ENCODE peak calls at places on chromosomes 7 and 10, in ten cellular contexts. E is BJ; F is esophagus squamous epithelium; J is ovary; L is CD8-positive, alpha-beta T cell; U is PC-9; T is GM06990; Z is mammary epithelial cell; N is kidney; D is body of pancreas. V is an unnamed sample.

GRCh38 chr7:116591202-116592040 is 66.6 kb downstream of the CAV1 start:
- DNase-seq in E (no peak), F (no peak), J (no peak), L (no peak), U (no peak), T (no peak), Z (peak), N (no peak), D (no peak), V (peak)

GRCh38 chr10:79248341-79248931 is 98.8 kb upstream of the PPIF start:
- DNase-seq in E (no peak), F (no peak), J (no peak), L (no peak), U (no peak), T (peak), Z (no peak), N (no peak), D (peak), V (peak)

GRCh38 chr7:29106128-29106988 is 40.0 kb downstream of the CPVL start:
- DNase-seq in E (no peak), F (no peak), J (no peak), L (no peak), U (peak), T (peak), Z (peak), N (no peak), D (peak), V (peak)

GRCh38 chr10:94324609-94325233 is 38.0 kb downstream of the NOC3L start:
- DNase-seq in E (no peak), F (no peak), J (no peak), L (no peak), U (no peak), T (no peak), Z (peak), N (no peak), D (no peak), V (no peak)

GRCh38 chr10:122236690-122237306 is 34.3 kb upstream of the BTBD16 start:
- DNase-seq in E (no peak), F (no peak), J (no peak), L (no peak), U (no peak), T (no peak), Z (peak), N (no peak), D (no peak), V (no peak)

GRCh38 chr10:13827418-13827817 is 240.7 kb downstream of the PRPF18 start:
- DNase-seq in E (no peak), F (no peak), J (no peak), L (no peak), U (no peak), T (no peak), Z (no peak), N (no peak), D (no peak), V (no peak)

GRCh38 chr7:40015790-40016296 is 65.8 kb downstream of the CDK13 start:
- DNase-seq in E (no peak), F (no peak), J (peak), L (no peak), U (no peak), T (peak), Z (peak), N (no peak), D (peak), V (peak)

GRCh38 chr7:148964510-148965267 is 63.6 kb downstream of the PDIA4 start:
- DNase-seq in E (no peak), F (no peak), J (no peak), L (no peak), U (peak), T (no peak), Z (no peak), N (no peak), D (no peak), V (no peak)

GRCh38 chr7:33854951-33855350 is 50.4 kb upstream of the BMPER start:
- DNase-seq in E (peak), F (no peak), J (no peak), L (no peak), U (no peak), T (no peak), Z (peak), N (no peak), D (no peak), V (no peak)

GRCh38 chr10:9268176-9268575 is 1213.7 kb downstream of the GATA3 start:
- DNase-seq in E (no peak), F (no peak), J (no peak), L (no peak), U (no peak), T (no peak), Z (no peak), N (no peak), D (no peak), V (no peak)

GRCh38 chr7:134593530-134594392 is 44.9 kb downstream of the AKR1B15 start:
- DNase-seq in E (peak), F (no peak), J (peak), L (no peak), U (peak), T (no peak), Z (peak), N (peak), D (peak), V (no peak)

GRCh38 chr7:157016352-157017041 is 6.0 kb upstream of the MNX1 start:
- DNase-seq in E (no peak), F (no peak), J (no peak), L (no peak), U (no peak), T (peak), Z (no peak), N (peak), D (peak), V (peak)

GRCh38 chr10:89207801-89208551 is 859 bp upstream of the CH25H start:
- DNase-seq in E (no peak), F (no peak), J (peak), L (no peak), U (peak), T (peak), Z (no peak), N (peak), D (peak), V (peak)

GRCh38 chr10:118674226-118674919 is 78.9 kb upstream of the PRLHR start:
- DNase-seq in E (no peak), F (no peak), J (no peak), L (no peak), U (no peak), T (no peak), Z (no peak), N (no peak), D (no peak), V (no peak)

GRCh38 chr10:120917521-120918250 is 66.5 kb downstream of the WDR11 start:
- DNase-seq in E (no peak), F (no peak), J (no peak), L (no peak), U (no peak), T (no peak), Z (peak), N (no peak), D (peak), V (no peak)

GRCh38 chr7:103100348-103100747 is 25.4 kb downstream of the ARMC10 start:
- DNase-seq in E (no peak), F (no peak), J (no peak), L (no peak), U (no peak), T (no peak), Z (no peak), N (no peak), D (no peak), V (no peak)

GRCh38 chr7:45183711-45184210 is 26.2 kb downstream of the RAMP3 start:
- DNase-seq in E (no peak), F (no peak), J (no peak), L (no peak), U (no peak), T (no peak), Z (no peak), N (peak), D (no peak), V (no peak)

GRCh38 chr7:94289071-94289470 is 105.6 kb upstream of the COL1A2 start:
- DNase-seq in E (no peak), F (no peak), J (peak), L (no peak), U (peak), T (no peak), Z (peak), N (no peak), D (peak), V (peak)

GRCh38 chr7:75968561-75969001 is 25.8 kb downstream of the TMEM120A start:
- DNase-seq in E (no peak), F (no peak), J (peak), L (no peak), U (no peak), T (no peak), Z (no peak), N (no peak), D (no peak), V (no peak)

GRCh38 chr10:63699785-63700184 is 178.6 kb downstream of the REEP3 start:
- DNase-seq in E (no peak), F (no peak), J (peak), L (no peak), U (no peak), T (no peak), Z (peak), N (peak), D (peak), V (no peak)

GRCh38 chr10:63331586-63331985 is 134.2 kb downstream of the JMJD1C start:
- DNase-seq in E (no peak), F (no peak), J (no peak), L (no peak), U (no peak), T (no peak), Z (no peak), N (no peak), D (no peak), V (no peak)

GRCh38 chr7:130273081-130273699 is 6.5 kb downstream of the CPA2 start:
- DNase-seq in E (no peak), F (no peak), J (peak), L (no peak), U (no peak), T (no peak), Z (peak), N (no peak), D (peak), V (no peak)

GRCh38 chr10:60549686-60550085 is 160.0 kb upstream of the ANK3 start:
- DNase-seq in E (no peak), F (no peak), J (no peak), L (no peak), U (no peak), T (no peak), Z (peak), N (no peak), D (no peak), V (peak)

GRCh38 chr10:94859086-94859485 is 79.4 kb upstream of the CYP2C9 start:
- DNase-seq in E (no peak), F (no peak), J (no peak), L (no peak), U (no peak), T (no peak), Z (peak), N (no peak), D (no peak), V (no peak)

GRCh38 chr10:103021897-103022286 is 103.8 kb downstream of the CNNM2 start:
- DNase-seq in E (no peak), F (no peak), J (no peak), L (no peak), U (no peak), T (no peak), Z (peak), N (no peak), D (peak), V (no peak)

GRCh38 chr7:26504417-26504816 is 212.8 kb downstream of the SNX10 start:
- DNase-seq in E (no peak), F (no peak), J (no peak), L (no peak), U (no peak), T (no peak), Z (no peak), N (no peak), D (no peak), V (no peak)

GRCh38 chr10:36381748-36382147 is 739.7 kb upstream of the FZD8 start:
- DNase-seq in E (no peak), F (no peak), J (no peak), L (no peak), U (no peak), T (no peak), Z (no peak), N (no peak), D (no peak), V (no peak)

GRCh38 chr10:75407296-75407715 is 5.7 kb upstream of the ZNF503 start:
- DNase-seq in E (no peak), F (no peak), J (peak), L (no peak), U (no peak), T (no peak), Z (peak), N (peak), D (peak), V (no peak)

GRCh38 chr7:138663741-138664710 is 37.1 kb downstream of the SVOPL start:
- DNase-seq in E (no peak), F (no peak), J (peak), L (no peak), U (peak), T (no peak), Z (no peak), N (peak), D (no peak), V (no peak)

GRCh38 chr7:104664648-104665047 is 336.2 kb downstream of the LHFPL3 start:
- DNase-seq in E (no peak), F (no peak), J (no peak), L (no peak), U (no peak), T (no peak), Z (no peak), N (no peak), D (no peak), V (no peak)

GRCh38 chr10:48767752-48768450 is 83.2 kb downstream of the WDFY4 start:
- DNase-seq in E (no peak), F (no peak), J (no peak), L (no peak), U (no peak), T (no peak), Z (no peak), N (no peak), D (no peak), V (no peak)

GRCh38 chr10:101828734-101829551 is 10.7 kb upstream of the OGA start:
- DNase-seq in E (no peak), F (no peak), J (peak), L (no peak), U (no peak), T (no peak), Z (no peak), N (peak), D (peak), V (no peak)

DNA sequence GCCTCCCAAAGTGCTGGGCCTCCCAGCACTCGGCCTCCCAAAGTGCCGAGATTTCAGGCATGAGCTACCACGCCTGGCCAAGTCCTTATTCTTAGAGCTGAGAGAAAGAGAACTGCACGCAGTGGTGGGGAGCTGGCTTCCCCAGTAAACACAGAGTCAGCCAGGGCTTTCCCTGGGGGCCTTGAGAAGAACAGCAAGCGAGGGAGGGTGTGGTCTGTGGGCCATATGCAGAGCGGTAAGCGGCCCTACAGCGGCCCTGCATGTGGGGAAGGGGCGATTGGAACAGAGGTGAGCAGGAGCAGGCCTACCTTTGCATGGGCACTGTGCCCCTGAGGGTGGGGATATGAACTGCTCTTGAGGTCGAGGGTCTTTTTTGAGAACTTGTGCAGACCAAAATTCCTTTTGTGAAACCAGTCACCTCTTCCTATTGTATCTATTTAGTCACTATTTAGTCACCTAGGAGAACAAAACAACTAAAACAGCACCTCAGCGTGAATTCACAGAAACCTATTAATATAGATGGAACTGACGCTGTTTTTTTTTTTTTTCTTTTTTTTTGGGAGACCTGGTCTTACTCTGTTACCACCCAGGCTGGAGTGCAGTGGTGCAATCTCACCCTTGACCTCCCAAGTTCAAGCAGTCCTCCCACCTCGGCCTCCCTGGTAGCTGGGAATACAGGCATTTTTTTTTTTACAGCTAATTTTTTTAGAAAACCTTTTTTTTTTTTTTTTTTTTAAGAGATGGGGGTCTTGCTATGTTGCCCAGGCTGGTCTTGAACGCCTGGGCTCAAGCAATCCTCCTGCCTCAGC is 36.9 kb upstream of the SH2D4B start:
- DNase-seq in E (no peak), F (no peak), J (no peak), L (no peak), U (peak), T (peak), Z (no peak), N (no peak), D (peak), V (peak)
- H3K4me3 ChIP-seq in E (no peak), F (no peak), J (no peak), L (no peak), U (peak), T (no peak), Z (no peak), N (no peak), D (no peak), V (no peak)

GRCh38 chr7:137489880-137490279 is 146.3 kb upstream of the PTN start:
- DNase-seq in E (no peak), F (no peak), J (no peak), L (no peak), U (no peak), T (no peak), Z (no peak), N (no peak), D (no peak), V (no peak)

GRCh38 chr7:137492889-137493288 is 149.4 kb upstream of the PTN start:
- DNase-seq in E (no peak), F (no peak), J (no peak), L (no peak), U (no peak), T (no peak), Z (no peak), N (peak), D (no peak), V (no peak)

GRCh38 chr7:137485818-137486217 is 142.3 kb upstream of the PTN start:
- DNase-seq in E (no peak), F (no peak), J (no peak), L (no peak), U (no peak), T (no peak), Z (no peak), N (no peak), D (no peak), V (no peak)

GRCh38 chr7:137484326-137484725 is 140.8 kb upstream of the PTN start:
- DNase-seq in E (no peak), F (no peak), J (no peak), L (no peak), U (no peak), T (no peak), Z (no peak), N (no peak), D (no peak), V (no peak)

GRCh38 chr7:137488038-137488437 is 144.5 kb upstream of the PTN start:
- DNase-seq in E (no peak), F (no peak), J (no peak), L (no peak), U (no peak), T (no peak), Z (no peak), N (no peak), D (no peak), V (no peak)
- TF ChIP-seq CTCF in E (no peak), F (no peak), J (no peak), L (no peak), U (no peak), T (no peak), Z (no peak), N (no peak), D (no peak), V (no peak)

DNA sequence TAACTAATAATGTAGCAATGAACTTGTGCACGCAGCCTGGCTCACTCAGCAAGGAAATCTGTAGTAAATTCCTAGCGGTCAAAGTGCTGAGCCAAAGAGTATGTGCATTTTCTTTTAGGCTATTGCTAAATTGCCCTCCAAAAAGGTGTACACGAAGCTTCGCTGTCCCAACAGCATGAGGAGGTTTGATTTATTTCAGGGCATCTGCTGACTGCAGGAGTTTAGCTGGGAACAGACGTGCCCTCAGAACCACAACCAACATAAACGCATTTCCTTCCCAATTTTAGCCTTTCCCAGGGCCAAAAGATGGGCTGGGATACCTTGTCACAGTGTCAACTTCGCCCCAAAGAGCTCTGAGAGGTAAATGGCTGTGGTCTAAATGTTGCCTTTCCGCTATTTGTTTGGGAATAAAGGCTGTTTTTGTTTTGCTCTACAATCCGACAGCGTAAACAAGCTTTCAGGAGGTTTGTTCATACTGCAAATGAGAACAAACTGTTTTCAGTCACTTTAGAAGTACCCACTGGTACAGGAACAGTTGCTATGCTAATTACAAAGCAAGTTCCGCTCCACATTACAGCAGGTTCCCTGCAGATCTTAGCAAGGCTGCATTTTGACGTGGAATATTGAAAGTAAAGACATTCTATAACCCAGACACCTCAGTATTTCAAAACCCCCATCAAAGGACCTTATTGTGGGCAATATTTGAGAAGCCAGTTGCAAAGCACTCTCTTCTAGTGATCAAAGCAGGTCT is 16.7 kb downstream of the VSIR start:
- DNase-seq in E (peak), F (no peak), J (no peak), L (no peak), U (no peak), T (no peak), Z (no peak), N (no peak), D (peak), V (no peak)
- H3K4me3 ChIP-seq in E (no peak), F (no peak), J (no peak), L (peak), U (no peak), T (no peak), Z (no peak), N (no peak), D (no peak), V (no peak)

GRCh38 chr7:91957823-91958222 is 17.2 kb downstream of the AKAP9 start:
- DNase-seq in E (no peak), F (no peak), J (no peak), L (no peak), U (no peak), T (no peak), Z (no peak), N (no peak), D (no peak), V (no peak)

GRCh38 chr7:91949221-91950009 is 8.8 kb downstream of the AKAP9 start:
- DNase-seq in E (no peak), F (no peak), J (no peak), L (no peak), U (no peak), T (no peak), Z (peak), N (no peak), D (no peak), V (peak)

GRCh38 chr7:91959023-91959422 is 18.4 kb downstream of the AKAP9 start:
- DNase-seq in E (no peak), F (no peak), J (no peak), L (no peak), U (no peak), T (no peak), Z (no peak), N (no peak), D (no peak), V (no peak)

GRCh38 chr7:91957236-91957635 is 16.6 kb downstream of the AKAP9 start:
- DNase-seq in E (no peak), F (no peak), J (no peak), L (no peak), U (no peak), T (no peak), Z (no peak), N (no peak), D (no peak), V (no peak)

GRCh38 chr7:91953618-91954017 is 13.0 kb downstream of the AKAP9 start:
- DNase-seq in E (no peak), F (no peak), J (no peak), L (no peak), U (no peak), T (no peak), Z (peak), N (no peak), D (no peak), V (peak)
- TF ChIP-seq CTCF in E (peak), F (peak), J (no peak), L (no peak), U (peak), T (peak), Z (peak), N (no peak), D (no peak), V (peak)

DNA sequence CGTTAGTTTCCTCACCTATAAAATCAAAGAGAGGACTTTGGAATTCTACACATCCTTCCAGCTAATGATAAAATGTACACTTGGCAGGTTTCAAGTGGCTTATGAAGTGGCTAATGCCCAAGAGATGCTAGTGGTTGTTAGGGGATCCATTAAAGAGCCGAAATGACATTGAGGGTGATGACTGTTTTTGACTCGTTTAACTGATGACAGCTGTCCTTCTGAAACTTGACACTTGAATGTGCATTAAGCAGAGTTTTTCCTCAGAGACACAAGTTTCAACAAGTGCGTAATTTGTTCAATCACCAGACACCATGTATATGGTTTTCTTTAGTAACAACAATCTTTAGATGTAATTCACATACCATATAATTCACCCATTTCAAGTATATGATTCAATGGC is 1.6 kb upstream of the PRF1 start:
- DNase-seq in E (no peak), F (no peak), J (no peak), L (no peak), U (no peak), T (no peak), Z (no peak), N (no peak), D (no peak), V (no peak)
- H3K4me3 ChIP-seq in E (no peak), F (no peak), J (no peak), L (no peak), U (no peak), T (no peak), Z (no peak), N (no peak), D (no peak), V (no peak)